ENCODE peak calls at places on chromosomes 4 and X, in ten cellular contexts. S is stomach, W is right lobe of liver, U is testis, P is gastrocnemius medialis, M is transverse colon, G is upper lobe of left lung, K is adrenal gland, R is spleen, I is ovary. T is an unnamed sample.

GRCh38 chr4:117692538-117692937 is 341.7 kb upstream of the NDST3 start:
- DNase-seq in S (no peak), W (no peak), U (no peak), P (no peak), M (no peak), G (no peak), K (no peak), R (no peak), I (no peak), T (no peak)

GRCh38 chr4:186598686-186599085 is 43.3 kb upstream of the MTNR1A start:
- DNase-seq in S (no peak), W (no peak), U (no peak), P (no peak), M (no peak), G (no peak), K (no peak), R (no peak), I (no peak), T (no peak)

GRCh38 chrX:19824603-19825002 is 62.8 kb downstream of the SH3KBP1 start:
- DNase-seq in S (no peak), W (no peak), U (no peak), P (no peak), M (no peak), G (no peak), K (no peak), R (no peak), I (no peak), T (no peak)

GRCh38 chr4:77854431-77855111 is 8.1 kb upstream of the MRPL1 start:
- DNase-seq in S (no peak), W (no peak), U (no peak), P (no peak), M (no peak), G (no peak), K (no peak), R (no peak), I (no peak), T (no peak)

GRCh38 chrX:97429101-97429500 is 545.4 kb downstream of the RPA4 start:
- DNase-seq in S (no peak), W (no peak), U (no peak), P (no peak), M (no peak), G (no peak), K (no peak), R (no peak), I (no peak), T (no peak)

GRCh38 chrX:115591420-115591819 is 30.4 kb downstream of the PLS3 start:
- DNase-seq in S (no peak), W (no peak), U (no peak), P (no peak), M (no peak), G (no peak), K (no peak), R (no peak), I (no peak), T (no peak)

GRCh38 chrX:15856580-15856979 is 2.0 kb upstream of the AP1S2 start:
- DNase-seq in S (no peak), W (no peak), U (no peak), P (no peak), M (no peak), G (no peak), K (no peak), R (no peak), I (no peak), T (no peak)

GRCh38 chr4:119679251-119679650 is 50.6 kb upstream of the PDE5A start:
- DNase-seq in S (no peak), W (no peak), U (no peak), P (no peak), M (no peak), G (no peak), K (no peak), R (no peak), I (no peak), T (no peak)

GRCh38 chr4:22458112-22458511 is 57.8 kb downstream of the ADGRA3 start:
- DNase-seq in S (no peak), W (no peak), U (no peak), P (peak), M (no peak), G (no peak), K (no peak), R (no peak), I (no peak), T (no peak)

GRCh38 chr4:140884431-140885058 is 128.4 kb upstream of the TBC1D9 start:
- DNase-seq in S (peak), W (peak), U (peak), P (peak), M (peak), G (no peak), K (peak), R (no peak), I (no peak), T (peak)

GRCh38 chr4:680091-680490 is 5.7 kb downstream of the MYL5 start:
- DNase-seq in S (no peak), W (no peak), U (no peak), P (no peak), M (no peak), G (peak), K (no peak), R (peak), I (no peak), T (peak)

GRCh38 chrX:41590641-41591040 is 98.1 kb upstream of the GPR34 start:
- DNase-seq in S (no peak), W (no peak), U (no peak), P (no peak), M (no peak), G (no peak), K (no peak), R (no peak), I (no peak), T (no peak)

GRCh38 chrX:111244238-111244750 is 26.0 kb downstream of the CAPN6 start:
- DNase-seq in S (no peak), W (no peak), U (no peak), P (no peak), M (no peak), G (no peak), K (no peak), R (no peak), I (no peak), T (no peak)

GRCh38 chr4:184343400-184344177 is 125.9 kb upstream of the ENPP6 start:
- DNase-seq in S (peak), W (peak), U (peak), P (peak), M (peak), G (peak), K (peak), R (peak), I (peak), T (peak)

GRCh38 chr4:7044415-7044930 is 1.3 kb downstream of the TADA2B start:
- DNase-seq in S (no peak), W (peak), U (peak), P (no peak), M (no peak), G (no peak), K (peak), R (no peak), I (peak), T (no peak)

GRCh38 chrX:79440336-79440735 is 73.2 kb upstream of the ITM2A start:
- DNase-seq in S (no peak), W (no peak), U (no peak), P (no peak), M (no peak), G (no peak), K (no peak), R (no peak), I (no peak), T (no peak)

GRCh38 chr4:152680988-152681731 is 1.4 kb upstream of the TMEM154 start:
- DNase-seq in S (no peak), W (no peak), U (no peak), P (no peak), M (no peak), G (no peak), K (no peak), R (no peak), I (no peak), T (no peak)

GRCh38 chrX:43750248-43750676 is 94.2 kb downstream of the MAOA start:
- DNase-seq in S (peak), W (peak), U (peak), P (peak), M (peak), G (no peak), K (peak), R (no peak), I (peak), T (peak)

GRCh38 chr4:13980317-13980716 is 352.8 kb upstream of the BOD1L1 start:
- DNase-seq in S (no peak), W (no peak), U (no peak), P (no peak), M (no peak), G (no peak), K (no peak), R (no peak), I (no peak), T (no peak)

GRCh38 chrX:119399772-119400101 is 601 bp downstream of the SLC25A43 start:
- DNase-seq in S (no peak), W (no peak), U (no peak), P (no peak), M (no peak), G (no peak), K (no peak), R (no peak), I (no peak), T (no peak)

GRCh38 chrX:154368630-154369452 is 5.6 kb downstream of the FLNA start:
- DNase-seq in S (peak), W (no peak), U (peak), P (peak), M (peak), G (peak), K (peak), R (peak), I (peak), T (peak)

GRCh38 chr4:76585270-76585669 is 150.2 kb downstream of the SHROOM3 start:
- DNase-seq in S (no peak), W (no peak), U (no peak), P (no peak), M (no peak), G (no peak), K (no peak), R (no peak), I (no peak), T (no peak)

GRCh38 chr4:7398104-7398423 is 36.7 kb downstream of the PSAPL1 start:
- DNase-seq in S (no peak), W (no peak), U (no peak), P (no peak), M (peak), G (no peak), K (no peak), R (peak), I (peak), T (peak)

GRCh38 chr4:138611721-138612120 is 369.6 kb upstream of the SLC7A11 start:
- DNase-seq in S (no peak), W (no peak), U (no peak), P (no peak), M (no peak), G (no peak), K (no peak), R (no peak), I (no peak), T (no peak)

GRCh38 chr4:24889991-24890390 is 22.9 kb downstream of the CCDC149 start:
- DNase-seq in S (no peak), W (no peak), U (no peak), P (no peak), M (no peak), G (no peak), K (no peak), R (no peak), I (no peak), T (no peak)

GRCh38 chrX:107738272-107738671 is 37.3 kb downstream of the TSC22D3 start:
- DNase-seq in S (no peak), W (peak), U (no peak), P (no peak), M (no peak), G (no peak), K (no peak), R (peak), I (no peak), T (no peak)

GRCh38 chr4:10527438-10527837 is 70.2 kb upstream of the ZNF518B start:
- DNase-seq in S (no peak), W (no peak), U (no peak), P (no peak), M (no peak), G (no peak), K (no peak), R (no peak), I (no peak), T (no peak)

GRCh38 chr4:183348136-183348535 is 25.9 kb upstream of the CLDN24 start:
- DNase-seq in S (no peak), W (no peak), U (no peak), P (no peak), M (no peak), G (no peak), K (no peak), R (peak), I (no peak), T (no peak)

GRCh38 chr4:174154455-174154854 is 129.0 kb downstream of the FBXO8 start:
- DNase-seq in S (no peak), W (no peak), U (no peak), P (no peak), M (no peak), G (no peak), K (peak), R (no peak), I (peak), T (no peak)

GRCh38 chr4:150385606-150386005 is 196.3 kb upstream of the MAB21L2 start:
- DNase-seq in S (no peak), W (no peak), U (no peak), P (no peak), M (no peak), G (no peak), K (no peak), R (no peak), I (no peak), T (no peak)

GRCh38 chrX:69015564-69016218 is 149.6 kb downstream of the PJA1 start:
- DNase-seq in S (no peak), W (no peak), U (no peak), P (no peak), M (no peak), G (no peak), K (no peak), R (peak), I (no peak), T (no peak)

GRCh38 chr4:172998527-172999469 is 169.8 kb upstream of the GALNT7 start:
- DNase-seq in S (no peak), W (no peak), U (no peak), P (no peak), M (no peak), G (no peak), K (no peak), R (no peak), I (no peak), T (no peak)

GRCh38 chrX:40383360-40383759 is 197.4 kb upstream of the ATP6AP2 start:
- DNase-seq in S (no peak), W (no peak), U (no peak), P (no peak), M (no peak), G (no peak), K (no peak), R (no peak), I (no peak), T (no peak)
- TF ChIP-seq POLR2A in S (no peak), W (no peak), U (no peak), P (no peak), M (no peak), G (no peak), K (no peak), R (no peak), I (no peak), T (no peak)

DNA sequence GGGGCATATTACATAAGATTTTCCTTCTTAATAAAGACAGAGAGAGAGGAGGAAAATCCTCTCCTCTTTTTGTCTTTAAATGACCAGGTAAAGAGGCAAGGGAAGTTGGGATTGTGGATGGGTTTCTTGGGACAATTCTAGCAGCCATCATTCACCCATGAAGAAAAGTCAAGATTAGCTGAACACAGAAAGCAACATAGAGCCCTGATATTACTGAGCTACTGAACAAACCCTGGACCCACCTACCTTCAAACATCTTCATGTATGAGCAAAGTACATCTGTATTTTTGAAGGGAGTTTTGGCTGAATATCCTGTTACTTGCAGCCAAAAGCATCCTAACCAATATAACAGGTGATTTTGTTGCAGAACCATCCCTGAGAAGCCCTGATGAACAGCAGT is 2.5 kb downstream of the SLC9B2 start:
- DNase-seq in S (no peak), W (no peak), U (no peak), P (no peak), M (no peak), G (no peak), K (no peak), R (no peak), I (no peak), T (no peak)
- H3K27ac ChIP-seq in S (peak), W (no peak), U (no peak), P (no peak), M (no peak), G (no peak), K (no peak), R (no peak), I (no peak), T (no peak)

DNA sequence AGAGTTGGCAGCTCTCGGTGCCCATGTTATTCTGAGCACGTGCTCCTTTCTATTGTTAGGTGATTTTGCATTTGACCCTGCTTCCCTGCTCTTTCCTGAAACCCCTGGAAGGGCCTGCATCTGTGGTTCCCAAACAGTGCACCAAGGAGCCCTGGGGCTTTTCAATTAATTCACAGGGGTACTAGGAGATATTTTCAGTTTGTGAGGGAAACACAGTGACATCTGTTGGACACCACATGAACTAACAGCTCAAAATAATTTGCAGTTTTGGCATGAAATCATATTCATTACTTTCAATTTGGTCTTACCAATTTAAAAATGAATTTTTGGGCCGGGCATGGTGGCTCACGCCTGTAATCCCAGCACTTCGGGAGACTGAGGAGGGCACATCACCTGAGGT is 156.6 kb downstream of the GATB start:
- DNase-seq in S (no peak), W (no peak), U (no peak), P (no peak), M (no peak), G (no peak), K (no peak), R (no peak), I (no peak), T (no peak)
- TF ChIP-seq CTCF in S (no peak), W (peak), U (peak), P (no peak), M (peak), G (peak), K (peak), R (no peak), I (no peak), T (peak)

GRCh38 chr4:2262145-2262943 is 435 bp upstream of the MXD4 start:
- DNase-seq in S (peak), W (peak), U (peak), P (peak), M (peak), G (peak), K (peak), R (peak), I (peak), T (peak)

GRCh38 chr4:2261853-2262144 is at the start of gene MXD4:
- DNase-seq in S (no peak), W (no peak), U (no peak), P (no peak), M (no peak), G (no peak), K (no peak), R (no peak), I (no peak), T (no peak)

GRCh38 chr4:2260336-2261109 is 1.4 kb downstream of the MXD4 start:
- DNase-seq in S (peak), W (peak), U (peak), P (peak), M (peak), G (peak), K (peak), R (peak), I (peak), T (peak)

GRCh38 chr4:2259541-2260267 is 2.2 kb downstream of the MXD4 start:
- DNase-seq in S (peak), W (peak), U (peak), P (peak), M (peak), G (peak), K (peak), R (peak), I (peak), T (no peak)

DNA sequence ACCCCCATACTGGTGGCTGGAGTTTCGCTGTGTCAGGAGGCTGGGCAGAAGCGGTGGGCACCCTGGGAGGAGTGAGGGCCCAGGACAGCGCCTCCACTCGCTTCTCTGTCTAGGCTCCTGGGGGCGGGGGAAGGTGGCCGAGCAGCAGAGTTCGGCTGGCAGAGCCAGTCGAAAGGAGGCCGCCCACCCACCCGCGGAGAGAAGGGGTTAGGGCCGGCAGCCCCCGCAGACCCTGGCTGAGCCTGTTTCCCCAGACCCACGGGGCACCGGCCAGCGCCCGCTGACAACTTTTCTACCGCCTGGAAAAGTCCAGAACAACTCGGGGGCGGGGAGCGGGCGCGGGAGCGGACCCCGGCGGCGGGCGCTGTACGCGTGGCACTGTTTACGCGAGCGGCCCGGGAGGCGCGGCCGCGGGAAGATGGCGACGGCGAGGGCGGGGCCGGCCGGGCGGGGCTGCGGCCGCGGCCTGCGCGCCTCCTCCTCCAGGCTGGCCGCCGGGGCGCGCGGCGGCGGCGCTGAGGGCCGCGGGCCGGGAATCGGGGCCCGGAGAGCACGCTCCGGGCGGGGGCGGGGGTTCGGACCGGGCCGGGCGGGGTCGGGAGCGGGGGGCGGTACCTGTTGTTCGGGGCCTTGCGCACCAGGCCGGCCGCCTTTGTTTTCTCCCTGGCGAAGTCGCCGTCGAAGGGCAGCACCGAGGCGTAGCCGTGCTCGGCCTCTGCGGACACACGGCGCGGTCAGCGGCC is 628 bp downstream of the MXD4 start:
- DNase-seq in S (peak), W (peak), U (no peak), P (no peak), M (peak), G (peak), K (peak), R (peak), I (peak), T (peak)
- TF ChIP-seq POLR2A in S (no peak), W (no peak), U (no peak), P (peak), M (no peak), G (no peak), K (no peak), R (no peak), I (no peak), T (no peak)

GRCh38 chr4:160182727-160183126 is 1079.8 kb downstream of the RAPGEF2 start:
- DNase-seq in S (no peak), W (no peak), U (no peak), P (no peak), M (no peak), G (no peak), K (no peak), R (no peak), I (no peak), T (no peak)
- H3K27ac ChIP-seq in S (no peak), W (no peak), U (no peak), P (no peak), M (no peak), G (no peak), K (no peak), R (no peak), I (no peak), T (no peak)

DNA sequence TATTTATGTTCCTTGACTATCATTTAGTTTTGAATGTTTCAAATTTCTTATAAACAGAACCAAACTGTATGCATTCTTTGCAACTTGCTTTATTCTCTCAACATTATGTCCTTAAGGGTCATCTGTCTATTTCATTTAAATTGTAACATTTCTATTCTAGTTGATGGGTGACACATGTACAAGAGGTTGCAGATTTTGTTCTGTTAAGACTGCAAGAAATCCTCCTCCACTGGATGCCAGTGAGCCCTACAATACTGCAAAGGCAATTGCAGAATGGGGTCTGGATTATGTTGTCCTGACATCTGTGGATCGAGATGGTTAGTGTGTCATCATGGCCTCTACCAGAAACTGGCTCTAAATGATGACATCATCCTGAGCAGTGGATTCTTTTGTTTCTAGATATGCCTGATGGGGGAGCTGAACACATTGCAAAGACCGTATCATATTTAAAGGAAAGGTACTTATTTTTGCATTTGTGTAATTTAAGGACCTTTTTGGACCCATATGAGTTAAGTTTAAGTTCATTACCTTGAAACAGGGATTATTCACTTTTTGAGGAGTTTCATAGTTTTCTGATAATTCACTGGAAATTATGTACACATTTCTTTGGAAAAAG is 6.1 kb downstream of the LIAS start:
- DNase-seq in S (no peak), W (no peak), U (no peak), P (no peak), M (no peak), G (no peak), K (no peak), R (no peak), I (no peak), T (no peak)
- TF ChIP-seq CTCF in S (no peak), W (no peak), U (no peak), P (no peak), M (no peak), G (no peak), K (no peak), R (no peak), I (no peak), T (no peak)